ENCODE peak calls at places on chromosomes 11 and 22, in five cellular contexts. N is HFFc6, E is thoracic aorta, Y is upper lobe of left lung, O is fibroblast of the aortic adventitia. D is an unnamed sample.

GRCh38 chr22:24969588-24970301 is 17.2 kb downstream of the KIAA1671 start:
- DNase-seq in N (peak), E (no peak), Y (peak), O (peak), D (no peak)

GRCh38 chr11:72813740-72814138 is 472 bp upstream of the ATG16L2 start:
- DNase-seq in N (peak), E (no peak), Y (peak), O (no peak), D (peak)

GRCh38 chr11:27555264-27555663 is 48.7 kb upstream of the LIN7C start:
- DNase-seq in N (no peak), E (no peak), Y (no peak), O (no peak), D (no peak)

GRCh38 chr11:35554491-35555237 is 29.2 kb upstream of the PAMR1 start:
- DNase-seq in N (peak), E (no peak), Y (no peak), O (peak), D (no peak)

GRCh38 chr11:106271686-106272085 is 194.2 kb downstream of the AASDHPPT start:
- DNase-seq in N (no peak), E (no peak), Y (no peak), O (peak), D (no peak)

GRCh38 chr11:111745719-111746504 is 20.3 kb downstream of the PPP2R1B start:
- DNase-seq in N (peak), E (no peak), Y (no peak), O (peak), D (no peak)

GRCh38 chr11:128508785-128509518 is 78.4 kb downstream of the ETS1 start:
- DNase-seq in N (peak), E (no peak), Y (peak), O (peak), D (no peak)

GRCh38 chr11:1146311-1146864 is 11.4 kb upstream of the MUC5AC start:
- DNase-seq in N (no peak), E (no peak), Y (no peak), O (no peak), D (peak)

GRCh38 chr11:88348870-88349269 is 11.3 kb upstream of the CTSC start:
- DNase-seq in N (no peak), E (no peak), Y (no peak), O (no peak), D (no peak)

GRCh38 chr11:20159680-20160381 is 444 bp downstream of the DBX1 start:
- DNase-seq in N (no peak), E (no peak), Y (no peak), O (no peak), D (no peak)

GRCh38 chr22:43381693-43382092 is 30.1 kb upstream of the MPPED1 start:
- DNase-seq in N (no peak), E (no peak), Y (no peak), O (no peak), D (no peak)

GRCh38 chr11:76616676-76617552 is 53.6 kb downstream of the LRRC32 start:
- DNase-seq in N (no peak), E (no peak), Y (peak), O (no peak), D (no peak)

GRCh38 chr22:47371263-47372090 is 609.0 kb downstream of the TBC1D22A start:
- DNase-seq in N (no peak), E (no peak), Y (peak), O (no peak), D (no peak)

GRCh38 chr11:119608781-119609180 is 120.2 kb downstream of the NECTIN1 start:
- DNase-seq in N (no peak), E (no peak), Y (no peak), O (no peak), D (no peak)

GRCh38 chr22:37496651-37497599 is 10.7 kb upstream of the MFNG start:
- DNase-seq in N (peak), E (no peak), Y (no peak), O (peak), D (no peak)

GRCh38 chr22:29116397-29117123 is 43.7 kb downstream of the KREMEN1 start:
- DNase-seq in N (no peak), E (no peak), Y (no peak), O (no peak), D (no peak)

GRCh38 chr11:69912161-69912910 is 93.1 kb upstream of the FGF3 start:
- DNase-seq in N (no peak), E (no peak), Y (no peak), O (no peak), D (no peak)

GRCh38 chr11:72410956-72411355 is 23.4 kb downstream of the CLPB start:
- DNase-seq in N (no peak), E (no peak), Y (no peak), O (no peak), D (no peak)

GRCh38 chr11:43708776-43709175 is 28.2 kb downstream of the HSD17B12 start:
- DNase-seq in N (no peak), E (no peak), Y (no peak), O (no peak), D (no peak)

GRCh38 chr11:71442880-71443279 is 5.3 kb downstream of the DHCR7 start:
- DNase-seq in N (no peak), E (no peak), Y (no peak), O (no peak), D (no peak)

GRCh38 chr11:130103296-130103814 is 33.7 kb downstream of the APLP2 start:
- DNase-seq in N (peak), E (no peak), Y (no peak), O (peak), D (no peak)

GRCh38 chr11:92845390-92846185 is 123.9 kb upstream of the MTNR1B start:
- DNase-seq in N (no peak), E (no peak), Y (no peak), O (no peak), D (no peak)

GRCh38 chr11:75537740-75538139 is 12.0 kb upstream of the GDPD5 start:
- DNase-seq in N (no peak), E (no peak), Y (no peak), O (no peak), D (no peak)

GRCh38 chr11:44944181-44944852 is 6.4 kb downstream of the TP53I11 start:
- DNase-seq in N (no peak), E (no peak), Y (no peak), O (no peak), D (no peak)

GRCh38 chr11:69398529-69399492 is 82.7 kb upstream of the LINC01488 start:
- DNase-seq in N (no peak), E (no peak), Y (no peak), O (no peak), D (no peak)

GRCh38 chr11:66488957-66489356 is 8.7 kb downstream of the DPP3 start:
- DNase-seq in N (no peak), E (no peak), Y (no peak), O (no peak), D (no peak)

GRCh38 chr11:128116447-128117240 is 470.7 kb downstream of the ETS1 start:
- DNase-seq in N (no peak), E (no peak), Y (no peak), O (peak), D (no peak)

GRCh38 chr11:12806113-12806512 is 131.9 kb downstream of the TEAD1 start:
- DNase-seq in N (no peak), E (no peak), Y (peak), O (no peak), D (no peak)

GRCh38 chr11:68741536-68741935 is 9.8 kb downstream of the TESMIN start:
- DNase-seq in N (no peak), E (no peak), Y (no peak), O (no peak), D (no peak)

GRCh38 chr22:28141614-28142013 is 222.6 kb upstream of the PITPNB start:
- DNase-seq in N (peak), E (no peak), Y (no peak), O (peak), D (no peak)

GRCh38 chr11:68118753-68119448 is 2.3 kb downstream of the CHKA start:
- DNase-seq in N (no peak), E (no peak), Y (no peak), O (no peak), D (no peak)

GRCh38 chr22:37275134-37275533 is 7.2 kb upstream of the CYTH4 start:
- DNase-seq in N (no peak), E (no peak), Y (no peak), O (no peak), D (no peak)

GRCh38 chr11:133661867-133662266 is 129.6 kb upstream of the OPCML start:
- DNase-seq in N (no peak), E (no peak), Y (no peak), O (no peak), D (no peak)

GRCh38 chr11:76669901-76670474 is 559 bp downstream of the LRRC32 start:
- DNase-seq in N (peak), E (peak), Y (no peak), O (peak), D (no peak)

DNA sequence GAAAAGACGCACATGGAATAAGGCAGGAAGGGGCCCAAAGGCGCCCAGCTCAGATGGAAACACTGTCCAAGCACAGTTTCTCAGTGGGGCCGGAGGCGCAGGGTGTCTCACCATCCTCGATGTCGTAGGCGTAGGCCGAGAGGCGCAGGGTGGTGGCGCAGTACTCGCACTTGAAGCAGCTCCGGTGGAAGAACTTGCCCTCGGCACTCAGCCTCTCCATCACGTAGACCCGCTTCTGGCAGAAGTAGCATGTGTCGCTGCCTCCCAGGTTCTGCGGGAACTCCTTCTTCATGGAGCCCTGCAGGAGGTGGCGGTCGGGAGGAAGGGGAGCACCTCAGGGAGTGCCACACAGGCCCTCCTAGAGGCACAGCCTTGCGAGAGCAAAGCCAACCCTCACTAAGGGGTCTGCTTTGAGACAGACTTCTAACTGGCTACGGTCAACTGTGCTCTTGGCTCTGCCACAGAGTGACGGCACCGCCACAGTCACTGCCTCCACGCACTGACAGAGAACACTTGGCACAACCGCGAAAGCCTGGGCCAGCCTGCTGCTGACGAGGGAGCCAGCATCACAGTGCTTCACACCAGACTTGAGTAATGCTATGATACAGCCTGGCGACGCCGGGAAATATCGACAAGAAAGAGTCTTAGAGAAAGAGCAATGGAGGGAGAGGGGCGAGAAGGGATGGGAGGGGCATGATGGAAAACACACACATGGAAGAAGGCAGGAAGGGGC is 97.6 kb upstream of the BID start:
- DNase-seq in N (no peak), E (no peak), Y (no peak), O (no peak), D (no peak)
- TF ChIP-seq CTCF in N (no peak), E (no peak), Y (no peak), O (no peak), D (no peak)

DNA sequence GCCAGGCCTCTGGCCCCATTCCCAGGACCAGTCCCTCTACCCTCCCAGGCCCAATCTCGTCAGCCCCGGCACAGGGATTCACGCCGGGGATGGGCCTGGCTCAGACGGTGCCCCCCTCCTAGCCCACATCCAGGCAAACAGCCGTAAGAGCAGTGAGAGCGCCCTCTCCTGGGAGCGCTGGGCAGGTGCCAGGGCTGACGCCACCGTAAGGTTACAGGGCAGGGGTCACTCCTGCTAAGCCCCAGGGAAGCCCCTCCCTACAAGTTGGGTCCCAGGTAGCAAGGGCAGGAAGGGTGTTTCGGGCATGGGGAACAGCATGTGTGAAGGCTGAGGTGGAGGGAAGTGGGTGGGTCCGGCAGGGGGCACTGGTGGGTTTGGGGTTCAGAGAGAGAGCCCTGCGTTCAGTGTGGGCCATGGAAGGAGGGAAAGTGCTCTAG is 19.2 kb upstream of the PPARA start:
- DNase-seq in N (no peak), E (no peak), Y (no peak), O (no peak), D (no peak)
- TF ChIP-seq CTCF in N (peak), E (no peak), Y (peak), O (peak), D (no peak)

DNA sequence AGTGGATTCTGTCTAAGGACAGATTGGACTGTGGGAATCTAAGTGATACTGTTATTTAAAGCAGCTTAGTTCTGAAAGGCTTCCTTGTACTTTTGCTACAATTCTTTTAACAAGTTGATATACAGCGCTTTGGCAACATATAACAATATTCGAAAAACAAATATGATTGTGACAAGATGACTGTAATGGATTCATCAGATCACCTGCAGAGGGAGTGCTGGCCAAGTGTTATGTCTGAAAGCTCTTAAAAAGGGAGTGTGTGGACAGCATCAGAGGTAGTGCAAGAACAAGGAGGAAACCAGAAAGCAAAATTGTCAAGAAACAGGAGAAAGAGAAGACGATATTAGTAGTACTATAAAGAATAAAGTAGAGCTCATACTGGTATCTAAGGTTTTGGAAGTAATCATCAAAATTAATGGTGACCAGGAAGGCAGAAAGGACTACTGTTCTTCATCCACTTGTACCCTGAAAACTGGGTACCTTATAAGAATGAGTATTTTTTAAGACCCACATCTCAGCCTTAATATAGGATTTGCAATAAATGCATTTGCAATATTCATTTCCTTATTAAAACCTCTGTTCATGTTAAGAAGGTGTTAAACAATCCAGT is 1112.0 kb upstream of the CCDC90B start:
- DNase-seq in N (no peak), E (no peak), Y (no peak), O (peak), D (no peak)
- TF ChIP-seq CTCF in N (no peak), E (no peak), Y (no peak), O (peak), D (no peak)

DNA sequence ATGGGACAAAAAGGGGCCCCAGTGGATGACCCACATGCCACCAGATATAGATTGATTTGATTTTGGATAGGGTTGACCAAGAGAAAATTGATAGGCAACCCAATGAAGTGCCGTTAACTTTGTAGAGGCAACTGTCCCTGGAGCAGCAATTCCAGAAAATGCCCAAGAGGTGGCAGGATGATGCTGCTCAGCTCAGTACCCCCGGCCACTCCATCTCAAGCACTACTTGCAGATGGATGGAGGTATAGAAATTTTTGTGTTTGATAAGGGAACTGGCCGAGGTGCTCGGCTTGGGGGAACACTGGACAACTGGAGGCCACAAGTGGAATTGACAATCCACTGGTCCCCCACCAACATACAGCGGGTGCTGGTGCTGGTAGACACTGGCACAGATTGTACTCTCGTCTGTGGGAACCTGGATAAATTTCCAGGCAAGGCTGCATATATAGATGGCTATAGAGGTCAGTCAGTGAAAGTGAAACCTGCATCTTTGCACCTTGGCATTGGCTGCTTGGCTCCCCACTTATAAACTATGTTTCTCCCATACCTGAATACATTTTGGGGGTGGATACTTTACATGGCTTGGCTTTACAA is 86.3 kb downstream of the CCDC83 start:
- DNase-seq in N (peak), E (no peak), Y (peak), O (peak), D (no peak)
- TF ChIP-seq CTCF in N (peak), E (peak), Y (peak), O (peak), D (peak)

GRCh38 chr11:94657629-94658028 is 90.5 kb downstream of the PIWIL4 start:
- DNase-seq in N (no peak), E (no peak), Y (no peak), O (no peak), D (no peak)
- TF ChIP-seq CTCF in N (no peak), E (no peak), Y (no peak), O (no peak), D (no peak)

GRCh38 chr11:7536102-7536501 is 22.3 kb downstream of the PPFIBP2 start:
- DNase-seq in N (no peak), E (no peak), Y (no peak), O (no peak), D (no peak)
- TF ChIP-seq CTCF in N (peak), E (no peak), Y (peak), O (no peak), D (no peak)

DNA sequence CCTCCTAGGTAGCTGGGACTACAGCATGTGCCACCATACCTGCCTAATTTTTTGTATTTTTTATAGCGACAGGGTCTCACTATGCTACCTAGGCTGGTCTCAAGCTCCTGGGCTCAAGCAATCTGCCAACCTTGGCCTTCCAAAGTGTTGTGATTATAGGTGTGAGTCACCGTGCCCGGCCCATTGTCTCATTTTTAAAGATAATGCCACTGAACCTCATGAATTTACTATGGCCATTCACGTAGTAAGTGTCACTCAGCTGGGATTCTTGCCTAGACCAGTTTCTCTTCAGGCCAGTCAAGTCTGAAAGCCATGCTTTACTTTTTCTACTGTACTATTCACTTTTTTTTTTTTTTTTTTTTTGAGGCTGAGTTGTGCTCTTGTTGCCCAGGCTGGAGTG is 22.4 kb downstream of the DEPDC5 start:
- DNase-seq in N (no peak), E (no peak), Y (no peak), O (no peak), D (no peak)
- TF ChIP-seq CTCF in N (no peak), E (no peak), Y (no peak), O (no peak), D (no peak)